ENCODE peak calls at places on chromosomes 6 and 20, in ten cellular contexts. X is cardiac muscle cell, Z is kidney, F is dorsolateral prefrontal cortex, C is stomach, W is uterus, N is GM23338, U is GM23248, S is esophagus muscularis mucosa, E is A549. Y is an unnamed sample.

GRCh38 chr6:144340541-144341371 is 55.6 kb downstream of the UTRN start:
- DNase-seq in X (peak; percentile 42), Z (no peak), F (no peak), C (no peak), W (no peak), N (no peak), U (peak; percentile 43), S (no peak), E (peak; percentile 37), Y (no peak)

GRCh38 chr6:145688493-145688905 is 46.8 kb downstream of the EPM2A start:
- DNase-seq in X (no peak), Z (no peak), F (no peak), C (no peak), W (no peak), N (no peak), U (peak; percentile 40), S (no peak), E (no peak), Y (no peak)

GRCh38 chr6:41654433-41655020 is 16.3 kb downstream of the MDFI start:
- DNase-seq in X (no peak), Z (peak; percentile 60), F (no peak), C (no peak), W (no peak), N (no peak), U (no peak), S (no peak), E (no peak), Y (no peak)

GRCh38 chr6:10633216-10633615 is 61.2 kb downstream of the C6orf52 start:
- DNase-seq in X (peak; percentile 1), Z (no peak), F (no peak), C (no peak), W (no peak), N (no peak), U (peak; percentile 51), S (no peak), E (peak; percentile 45), Y (peak; percentile 50)

GRCh38 chr20:31920275-31920855 is 31.5 kb downstream of the PDRG1 start:
- DNase-seq in X (no peak), Z (no peak), F (no peak), C (no peak), W (no peak), N (peak; percentile 32), U (no peak), S (no peak), E (no peak), Y (no peak)

GRCh38 chr6:81894286-81894685 is 141.8 kb upstream of the TENT5A start:
- DNase-seq in X (peak; percentile 88), Z (no peak), F (no peak), C (no peak), W (peak; percentile 26), N (no peak), U (peak; percentile 90), S (no peak), E (no peak), Y (no peak)

GRCh38 chr6:142026471-142026870 is 106.3 kb upstream of the GJE1 start:
- DNase-seq in X (no peak), Z (no peak), F (no peak), C (no peak), W (no peak), N (peak; percentile 17), U (no peak), S (no peak), E (no peak), Y (peak; percentile 63)

GRCh38 chr20:37231970-37232620 is 29.5 kb downstream of the GHRH start:
- DNase-seq in X (no peak), Z (no peak), F (no peak), C (no peak), W (no peak), N (no peak), U (no peak), S (no peak), E (no peak), Y (no peak)

GRCh38 chr20:9119776-9120175 is 50.9 kb downstream of the PLCB4 start:
- DNase-seq in X (no peak), Z (no peak), F (no peak), C (peak; percentile 41), W (no peak), N (no peak), U (no peak), S (no peak), E (no peak), Y (peak; percentile 21)

GRCh38 chr20:56359212-56360132 is 698 bp downstream of the FAM210B start:
- DNase-seq in X (peak; percentile 82), Z (peak; percentile 79), F (no peak), C (peak; percentile 38), W (peak; percentile 40), N (peak; percentile 54), U (peak; percentile 87), S (no peak), E (peak; percentile 48), Y (peak; percentile 40)

GRCh38 chr20:44134897-44135810 is 51.8 kb downstream of the JPH2 start:
- DNase-seq in X (no peak), Z (no peak), F (no peak), C (no peak), W (no peak), N (no peak), U (peak; percentile 31), S (no peak), E (no peak), Y (no peak)

GRCh38 chr6:169093121-169093723 is 160.4 kb downstream of the THBS2 start:
- DNase-seq in X (no peak), Z (no peak), F (no peak), C (no peak), W (no peak), N (no peak), U (no peak), S (peak; percentile 74), E (no peak), Y (no peak)

GRCh38 chr20:9617062-9617461 is 102.7 kb downstream of the LAMP5 start:
- DNase-seq in X (peak; percentile 75), Z (no peak), F (peak; percentile 66), C (peak; percentile 81), W (peak; percentile 35), N (peak; percentile 90), U (peak; percentile 81), S (no peak), E (peak; percentile 80), Y (peak; percentile 31)

GRCh38 chr6:146904596-146904995 is 299.6 kb upstream of the STXBP5 start:
- DNase-seq in X (no peak), Z (no peak), F (no peak), C (no peak), W (no peak), N (no peak), U (peak; percentile 9), S (no peak), E (no peak), Y (no peak)

GRCh38 chr6:168035098-168035660 is 37.7 kb downstream of the KIF25 start:
- DNase-seq in X (peak; percentile 94), Z (peak; percentile 89), F (no peak), C (peak; percentile 45), W (peak; percentile 64), N (peak; percentile 94), U (peak; percentile 67), S (no peak), E (peak; percentile 69), Y (no peak)

DNA sequence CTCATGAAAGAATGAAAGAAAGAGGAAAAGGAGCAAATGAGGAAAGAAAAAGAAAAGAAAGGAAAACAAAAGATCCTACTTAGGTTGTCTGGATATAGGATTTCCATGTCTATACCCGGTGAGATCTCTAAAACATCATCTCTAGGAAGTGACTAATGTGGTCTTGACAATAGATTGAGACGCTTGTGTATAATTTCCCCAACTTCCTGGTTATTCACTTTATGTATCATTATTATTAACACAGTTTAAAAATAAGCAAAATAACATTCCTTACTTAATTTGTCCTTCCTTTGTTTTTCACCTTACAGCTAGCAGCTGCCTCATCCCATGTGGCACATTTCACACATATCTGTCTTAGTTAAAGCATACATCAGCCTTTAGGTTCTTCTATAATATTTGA is 27.0 kb downstream of the LAMA4 start:
- DNase-seq in X (no peak), Z (no peak), F (no peak), C (no peak), W (no peak), N (no peak), U (peak; percentile 38), S (no peak), E (no peak), Y (no peak)
- H3K27ac ChIP-seq in X (no peak overlapping the region), Z (no peak overlapping the region), F (no peak overlapping the region), C (peak overlapping the region; percentile 82), W (peak overlapping the region; percentile 86), N (no peak overlapping the region), U (peak overlapping the region; percentile 33), S (peak overlapping the region; percentile 89), E (no peak overlapping the region), Y (no peak overlapping the region)

DNA sequence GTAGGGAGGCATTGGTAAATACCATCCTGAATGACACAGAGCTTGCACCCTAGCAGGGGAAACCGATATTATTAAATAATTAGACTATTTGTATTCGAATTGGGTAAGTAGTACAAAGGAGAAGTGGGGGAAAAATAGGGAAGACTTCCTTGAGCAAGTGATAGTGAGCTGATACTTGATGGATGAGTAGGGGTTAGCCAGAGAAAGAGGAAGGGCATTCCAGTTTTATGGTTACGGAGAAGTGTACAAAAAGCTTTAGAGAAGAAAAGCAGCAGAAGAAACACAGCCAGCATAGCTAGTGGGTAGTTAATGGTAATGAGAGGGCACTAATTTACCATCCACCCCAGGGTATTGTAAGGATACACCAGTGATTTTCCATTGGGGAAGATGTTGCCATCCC is 1.6 kb downstream of the RIOK1 start:
- DNase-seq in X (no peak), Z (no peak), F (no peak), C (no peak), W (no peak), N (no peak), U (peak; percentile 43), S (no peak), E (no peak), Y (no peak)
- H3K4me3 ChIP-seq in X (no peak overlapping the region), Z (no peak overlapping the region), F (no peak overlapping the region), C (peak overlapping the region; percentile 91), W (no peak overlapping the region), N (peak overlapping the region; percentile 82), U (peak overlapping the region; percentile 89), S (peak overlapping the region; percentile 80), E (peak overlapping the region; percentile 71), Y (peak overlapping the region; percentile 80)

DNA sequence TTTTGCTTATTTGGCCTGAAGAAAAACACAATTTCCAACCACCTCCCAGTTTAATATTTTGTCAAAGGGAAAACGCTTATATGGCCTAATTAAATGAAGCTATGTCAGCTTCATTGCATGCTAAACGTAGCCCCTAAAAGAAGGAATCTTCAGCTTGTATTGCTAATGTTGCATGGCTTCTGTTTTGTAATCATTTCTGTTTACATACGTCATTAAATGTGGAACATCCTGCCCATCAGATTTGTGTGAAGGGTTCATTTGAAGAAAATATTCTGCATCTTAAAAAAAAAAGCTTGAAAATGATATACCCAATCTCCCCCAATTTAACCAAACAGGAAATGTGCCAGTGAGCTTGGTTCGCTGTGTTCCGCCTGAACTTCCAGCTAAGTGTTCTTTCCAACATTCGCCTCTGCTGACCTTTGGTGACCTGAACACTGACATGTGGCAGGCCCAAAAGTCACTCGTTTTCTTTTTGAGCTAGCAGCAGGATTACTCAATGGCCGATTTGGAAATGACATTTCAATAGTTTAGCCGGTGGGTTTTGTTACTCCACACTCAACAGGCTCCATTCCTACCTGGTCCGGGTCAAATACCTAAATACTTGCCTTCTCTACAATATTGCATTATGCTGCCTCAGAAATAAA is 12.7 kb upstream of the SIRT5 start:
- DNase-seq in X (no peak), Z (no peak), F (no peak), C (no peak), W (no peak), N (no peak), U (no peak), S (no peak), E (no peak), Y (no peak)
- H3K27ac ChIP-seq in X (no peak overlapping the region), Z (no peak overlapping the region), F (no peak overlapping the region), C (no peak overlapping the region), W (no peak overlapping the region), N (no peak overlapping the region), U (no peak overlapping the region), S (no peak overlapping the region), E (no peak overlapping the region), Y (no peak overlapping the region)

GRCh38 chr20:57779401-57780003 is 69.7 kb upstream of the PMEPA1 start:
- DNase-seq in X (no peak), Z (no peak), F (no peak), C (no peak), W (no peak), N (peak; percentile 17), U (no peak), S (no peak), E (peak; percentile 57), Y (peak; percentile 46)
- H3K4me3 ChIP-seq in X (no peak overlapping the region), Z (no peak overlapping the region), F (no peak overlapping the region), C (no peak overlapping the region), W (no peak overlapping the region), N (no peak overlapping the region), U (no peak overlapping the region), S (no peak overlapping the region), E (no peak overlapping the region), Y (no peak overlapping the region)

Y was measured in PC-9.